ENCODE peak calls at places on chromosome 22, in nine cellular contexts. H is HCT116; B is uterus; O is choroid plexus epithelial cell; C is stomach; L is body of pancreas; Y is CD8-positive, alpha-beta memory T cell; K is colonic mucosa; J is AG04449. X is an unnamed sample.

GRCh38 chr22:19779011-19779421 is 18.4 kb downstream of the TBX1 start:
- DNase-seq in C (no peak), L (no peak), B (no peak), Y (no peak), K (no peak), J (no peak), H (no peak), O (no peak), X (no peak)

GRCh38 chr22:18096823-18097222 is 13.8 kb upstream of the TUBA8 start:
- DNase-seq in K (no peak), C (no peak), Y (no peak), O (no peak), B (no peak), L (no peak), H (no peak), J (no peak), X (no peak)

GRCh38 chr22:44884968-44885805 is 124.6 kb downstream of the PHF21B start:
- DNase-seq in B (no peak), L (no peak), K (no peak), O (no peak), Y (no peak), J (no peak), C (no peak), H (no peak), X (no peak)

GRCh38 chr22:23246982-23247766 is 66.9 kb downstream of the BCR start:
- DNase-seq in C (no peak), B (no peak), Y (no peak), J (no peak), L (no peak), H (no peak), K (no peak), O (no peak), X (no peak)

GRCh38 chr22:49334589-49334873 is 493.1 kb downstream of the BRD1 start:
- DNase-seq in J (no peak), L (no peak), K (no peak), O (no peak), C (no peak), Y (no peak), H (no peak), B (no peak), X (no peak)

GRCh38 chr22:45291061-45291930 is 6.5 kb downstream of the UPK3A start:
- DNase-seq in K (no peak), B (no peak), L (no peak), C (no peak), Y (no peak), O (no peak), J (no peak), H (no peak), X (no peak)

GRCh38 chr22:16699336-16699735 is 106.7 kb upstream of the CCT8L2 start:
- DNase-seq in C (no peak), J (no peak), B (no peak), K (no peak), H (no peak), O (no peak), Y (no peak), L (no peak), X (no peak)

GRCh38 chr22:20464096-20464614 is 26.5 kb upstream of the SCARF2 start:
- DNase-seq in H (no peak), J (no peak), K (no peak), Y (peak), O (no peak), L (no peak), C (no peak), B (no peak), X (no peak)

GRCh38 chr22:17705565-17706450 is 67.3 kb downstream of the BCL2L13 start:
- DNase-seq in L (no peak), C (no peak), H (no peak), Y (no peak), O (no peak), B (no peak), J (no peak), K (no peak), X (no peak)

GRCh38 chr22:26283330-26283729 is 114.1 kb downstream of the SEZ6L start:
- DNase-seq in Y (no peak), C (no peak), L (no peak), O (no peak), H (no peak), J (no peak), K (no peak), B (no peak), X (no peak)

DNA sequence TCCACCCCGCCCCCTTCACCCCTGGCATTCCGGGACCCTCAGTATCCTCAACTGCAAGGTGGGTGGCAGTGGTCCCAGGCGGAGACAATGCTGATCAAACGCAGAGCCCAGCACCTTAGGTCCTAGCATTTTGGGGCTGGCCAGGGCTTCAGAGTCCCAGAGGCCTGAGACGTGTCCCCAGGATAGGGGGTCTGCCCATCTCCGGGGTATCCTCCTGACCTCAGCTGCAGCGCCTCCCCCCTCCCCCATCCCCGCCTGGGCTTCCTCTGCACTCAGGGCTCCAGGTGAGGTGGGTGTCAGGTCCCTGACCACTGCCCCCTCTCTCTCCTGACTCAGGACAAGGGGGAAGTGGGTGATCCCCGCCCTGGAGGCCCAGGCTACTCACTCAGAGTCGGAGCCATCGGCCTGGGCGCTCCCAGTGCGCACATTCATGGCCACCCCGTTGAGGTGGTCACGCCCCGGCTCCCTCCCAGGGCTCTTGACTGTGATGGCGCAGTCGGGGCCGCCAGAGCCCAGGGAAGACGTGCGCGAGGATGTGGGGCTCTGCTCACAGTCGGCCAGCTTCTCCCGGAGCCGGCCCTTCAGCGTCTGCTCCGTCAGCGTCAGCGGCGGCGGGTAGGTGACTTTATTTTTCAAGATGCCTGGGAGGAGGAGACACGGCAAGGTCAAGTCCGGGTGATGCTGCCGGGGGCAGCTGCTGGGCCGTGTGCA is 28.3 kb downstream of the TRMU start:
- DNase-seq in L (no peak), Y (no peak), O (no peak), B (no peak), H (no peak), J (no peak), C (no peak), K (no peak), X (no peak)
- H3K4me3 ChIP-seq in L (no peak), Y (no peak), O (no peak), B (no peak), H (no peak), J (no peak), C (no peak), K (no peak), X (no peak)

GRCh38 chr22:38272373-38273134 is at the start of gene TMEM184B:
- DNase-seq in K (peak), H (peak), L (peak), Y (peak), C (peak), J (no peak), B (peak), O (peak), X (no peak)

GRCh38 chr22:38271101-38271500 is 1.7 kb downstream of the TMEM184B start:
- DNase-seq in O (no peak), K (no peak), Y (no peak), H (no peak), J (no peak), L (no peak), B (no peak), C (no peak), X (no peak)

GRCh38 chr22:38271927-38272372 is 860 bp downstream of the TMEM184B start:
- DNase-seq in K (peak), C (peak), Y (no peak), H (no peak), J (no peak), O (no peak), B (peak), L (peak), X (no peak)

GRCh38 chr22:38269466-38269865 is 3.3 kb downstream of the TMEM184B start:
- DNase-seq in J (no peak), C (no peak), K (no peak), H (no peak), Y (no peak), L (no peak), B (no peak), O (no peak), X (no peak)

DNA sequence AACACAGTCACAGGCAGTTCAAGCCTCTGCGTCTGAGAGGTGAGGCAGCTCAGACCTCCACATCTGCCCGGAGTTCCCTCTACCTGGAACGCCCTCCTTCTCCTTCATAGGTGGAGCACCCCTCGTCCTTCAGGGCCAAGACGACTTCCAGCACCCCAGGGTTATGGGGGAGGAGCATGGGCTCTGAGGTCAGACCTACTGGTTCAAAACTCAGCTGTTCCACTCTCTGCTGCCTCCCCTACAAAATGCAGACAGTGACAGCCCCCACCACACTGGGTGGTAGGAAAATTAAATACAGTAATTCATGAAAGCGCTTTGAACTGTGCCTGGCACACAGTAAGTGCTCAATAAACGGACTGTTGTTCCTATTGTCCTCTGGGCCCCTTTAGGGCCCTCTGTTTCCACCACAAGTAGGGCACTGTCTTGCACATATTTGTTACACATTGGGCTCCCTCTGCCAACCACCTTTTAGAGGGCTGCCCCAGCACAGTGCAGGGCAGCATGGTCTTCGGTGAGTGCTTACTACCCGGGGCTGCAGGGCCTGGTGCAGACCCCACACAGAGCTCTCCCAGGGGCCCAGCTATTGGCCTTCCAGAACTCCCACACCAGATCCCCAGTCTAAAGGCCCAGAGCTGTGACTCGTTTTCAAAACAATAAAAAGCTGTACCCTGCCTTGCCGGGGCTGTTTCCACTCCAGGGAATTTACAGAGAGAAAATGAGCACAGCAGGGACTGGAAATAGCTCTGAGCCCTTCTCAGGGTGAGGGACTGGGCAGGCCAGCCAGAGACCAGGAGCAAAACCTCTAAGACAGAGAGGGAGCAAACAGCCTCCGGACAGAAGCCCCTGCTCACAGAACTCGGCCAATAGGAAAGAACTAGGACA is 2.5 kb downstream of the TMEM184B start:
- DNase-seq in B (no peak), J (no peak), Y (no peak), L (no peak), O (peak), K (no peak), C (no peak), H (no peak), X (no peak)
- H3K4me3 ChIP-seq in B (no peak), J (peak), Y (no peak), L (no peak), O (peak), K (no peak), C (peak), H (no peak), X (peak)

GRCh38 chr22:36405671-36406070 is 17.9 kb upstream of the MYH9 start:
- DNase-seq in B (no peak), J (no peak), C (peak), H (no peak), Y (peak), K (no peak), O (no peak), L (no peak), X (no peak)
- H3K4me3 ChIP-seq in B (no peak), J (no peak), C (no peak), H (no peak), Y (peak), K (no peak), O (no peak), L (no peak), X (no peak)

GRCh38 chr22:27726344-27726725 is 75.2 kb downstream of the MN1 start:
- DNase-seq in K (no peak), H (no peak), O (no peak), J (no peak), L (no peak), Y (no peak), C (no peak), B (no peak), X (no peak)
- H3K4me3 ChIP-seq in K (no peak), H (no peak), O (no peak), J (no peak), L (no peak), Y (no peak), C (no peak), B (no peak), X (no peak)

GRCh38 chr22:29154364-29155048 is 51.2 kb upstream of the EMID1 start:
- DNase-seq in B (peak), O (peak), Y (peak), L (peak), H (peak), J (no peak), C (peak), K (peak), X (no peak)
- H3K4me3 ChIP-seq in B (no peak), O (no peak), Y (no peak), L (no peak), H (peak), J (no peak), C (peak), K (no peak), X (no peak)

GRCh38 chr22:32334640-32335365 is 22.9 kb upstream of the RFPL3 start:
- DNase-seq in B (no peak), L (peak), O (no peak), Y (no peak), J (no peak), K (no peak), H (no peak), C (peak), X (no peak)

GRCh38 chr22:32333141-32333768 is 24.4 kb upstream of the RFPL3 start:
- DNase-seq in Y (no peak), H (no peak), L (peak), C (peak), O (no peak), J (no peak), B (no peak), K (no peak), X (no peak)

GRCh38 chr22:32331918-32332725 is 25.5 kb upstream of the RFPL3 start:
- DNase-seq in C (peak), L (peak), O (no peak), K (no peak), Y (no peak), J (no peak), B (no peak), H (no peak), X (no peak)

GRCh38 chr22:32335471-32335870 is 22.2 kb upstream of the RFPL3 start:
- DNase-seq in C (peak), H (no peak), Y (no peak), L (peak), B (no peak), J (no peak), K (no peak), O (no peak), X (no peak)

GRCh38 chr22:32333769-32334639 is 23.7 kb upstream of the RFPL3 start:
- DNase-seq in B (no peak), O (no peak), Y (no peak), J (no peak), L (peak), C (no peak), K (no peak), H (no peak), X (no peak)
- H3K4me3 ChIP-seq in B (no peak), O (no peak), Y (no peak), J (no peak), L (no peak), C (no peak), K (no peak), H (no peak), X (no peak)

DNA sequence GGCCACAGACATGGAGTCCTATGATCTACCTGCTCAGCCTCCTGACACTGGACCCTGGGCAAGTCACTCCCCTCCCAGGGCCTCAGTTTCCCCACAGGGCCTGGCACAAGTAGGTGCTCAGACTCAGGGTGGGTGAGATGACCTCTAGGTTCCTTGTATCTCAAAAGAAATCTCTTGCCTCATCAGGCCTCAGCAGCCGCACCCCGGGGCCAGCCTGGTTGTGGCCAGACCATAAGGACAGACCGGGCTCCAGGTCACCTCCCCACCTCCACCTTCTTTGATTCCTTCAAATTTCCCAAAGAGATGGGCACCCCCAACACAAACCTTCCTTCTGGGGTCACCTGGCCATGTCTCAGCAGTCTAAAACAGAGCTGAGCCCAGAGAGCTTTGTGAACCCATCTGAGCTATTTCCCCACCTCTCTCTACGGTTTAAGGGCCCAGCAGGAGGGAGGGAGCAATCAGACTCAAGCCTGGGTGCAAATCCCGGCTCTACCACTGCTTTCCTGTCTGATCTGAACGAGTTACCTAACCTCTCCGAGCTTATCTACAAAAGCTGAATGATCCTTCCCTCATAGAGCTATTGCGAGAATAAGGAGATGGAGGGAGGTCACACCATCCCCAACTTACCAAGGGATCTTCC is 2.5 kb upstream of the APOL4 start:
- DNase-seq in J (no peak), L (no peak), K (no peak), H (no peak), Y (no peak), B (no peak), C (no peak), O (no peak), X (no peak)
- H3K4me3 ChIP-seq in J (no peak), L (no peak), K (no peak), H (no peak), Y (no peak), B (no peak), C (no peak), O (no peak), X (no peak)

GRCh38 chr22:22061085-22062077 is 78.8 kb upstream of the TOP3B start:
- DNase-seq in C (no peak), J (no peak), K (no peak), Y (no peak), B (peak), L (no peak), H (peak), O (peak), X (no peak)
- H3K4me3 ChIP-seq in C (no peak), J (no peak), K (no peak), Y (no peak), B (no peak), L (no peak), H (no peak), O (no peak), X (no peak)

DNA sequence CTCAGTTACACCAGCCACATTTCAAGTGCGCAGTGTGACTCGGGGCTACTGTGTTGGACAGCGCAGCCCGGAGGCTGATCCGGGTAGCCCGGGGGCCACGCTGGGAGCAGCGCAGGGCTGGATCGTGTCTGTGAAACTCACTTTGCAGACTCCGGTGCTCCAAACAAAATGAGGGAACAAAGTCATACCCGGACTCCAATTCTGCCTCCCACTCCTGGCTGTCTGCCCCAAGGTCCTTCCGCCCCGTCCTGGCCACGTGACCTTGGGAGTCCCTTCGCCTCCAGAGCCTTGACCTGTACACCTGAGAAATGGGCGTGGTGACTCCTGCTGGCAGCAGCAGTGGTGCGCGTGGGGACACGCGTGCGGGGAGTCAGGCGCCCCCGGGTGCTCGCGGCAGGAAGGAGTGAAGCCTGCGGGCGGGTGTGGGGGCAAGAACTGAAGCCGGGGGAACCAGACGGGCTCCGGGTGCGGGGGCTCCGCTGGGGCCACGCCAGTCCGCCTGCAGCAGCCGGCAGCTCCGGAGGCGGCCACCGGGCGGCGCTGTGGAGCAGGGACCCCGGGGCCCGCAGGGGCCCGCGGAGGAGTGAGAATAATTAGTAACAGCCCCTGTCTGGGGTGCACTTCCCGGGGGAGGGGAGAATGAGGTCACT is 42.4 kb downstream of the KCNJ4 start:
- DNase-seq in K (peak), H (no peak), B (peak), C (no peak), Y (peak), J (no peak), O (no peak), L (peak), X (no peak)
- H3K4me3 ChIP-seq in K (peak), H (peak), B (no peak), C (peak), Y (no peak), J (no peak), O (no peak), L (no peak), X (peak)

X was measured in retinal pigment epithelial cell.